ENCODE peak calls at places on chromosome 17, in nine cellular contexts. One of them, this sample, is unnamed.

GRCh38 chr17:11986939-11987329 is 10.3 kb downstream of the ZNF18 start:
- DNase-seq in neuronal stem cell: peak; percentile 24
- DNase-seq in fibroblast of lung: peak; percentile 41
- DNase-seq in OCI-LY7: peak; percentile 17
- DNase-seq in A549: peak; percentile 49
- DNase-seq in SK-N-SH: peak; percentile 41
- DNase-seq in IMR-90: peak; percentile 60
- DNase-seq in PC-3: peak; percentile 84
- DNase-seq in GM23248: peak; percentile 69
- DNase-seq in this sample: peak; percentile 70

GRCh38 chr17:6927290-6927844 is 68.5 kb upstream of the ALOX12 start:
- DNase-seq in neuronal stem cell: no peak
- DNase-seq in fibroblast of lung: peak; percentile 35
- DNase-seq in OCI-LY7: no peak
- DNase-seq in A549: no peak
- DNase-seq in SK-N-SH: no peak
- DNase-seq in IMR-90: peak; percentile 61
- DNase-seq in PC-3: peak; percentile 49
- DNase-seq in GM23248: peak; percentile 77
- DNase-seq in this sample: no peak

GRCh38 chr17:80786470-80786869 is 205.2 kb upstream of the CHMP6 start:
- DNase-seq in neuronal stem cell: no peak
- DNase-seq in fibroblast of lung: peak; percentile 8
- DNase-seq in OCI-LY7: no peak
- DNase-seq in A549: no peak
- DNase-seq in SK-N-SH: no peak
- DNase-seq in IMR-90: no peak
- DNase-seq in PC-3: no peak
- DNase-seq in GM23248: no peak
- DNase-seq in this sample: no peak

GRCh38 chr17:19433727-19434340 is 22.8 kb downstream of the RNF112 start:
- DNase-seq in neuronal stem cell: no peak
- DNase-seq in fibroblast of lung: no peak
- DNase-seq in OCI-LY7: peak; percentile 29
- DNase-seq in A549: no peak
- DNase-seq in SK-N-SH: no peak
- DNase-seq in IMR-90: no peak
- DNase-seq in PC-3: no peak
- DNase-seq in GM23248: no peak
- DNase-seq in this sample: peak; percentile 33

GRCh38 chr17:75181608-75182318 is 996 bp downstream of the SUMO2 start:
- DNase-seq in neuronal stem cell: no peak
- DNase-seq in fibroblast of lung: no peak
- DNase-seq in OCI-LY7: peak; percentile 55
- DNase-seq in A549: no peak
- DNase-seq in SK-N-SH: peak; percentile 36
- DNase-seq in IMR-90: no peak
- DNase-seq in PC-3: no peak
- DNase-seq in GM23248: peak; percentile 68
- DNase-seq in this sample: peak; percentile 39

GRCh38 chr17:63446218-63446980 is at the start of gene CYB561:
- DNase-seq in neuronal stem cell: peak; percentile 62
- DNase-seq in fibroblast of lung: peak; percentile 51
- DNase-seq in OCI-LY7: no peak
- DNase-seq in A549: peak; percentile 92
- DNase-seq in SK-N-SH: peak; percentile 97
- DNase-seq in IMR-90: peak; percentile 29
- DNase-seq in PC-3: peak; percentile 90
- DNase-seq in GM23248: peak; percentile 85
- DNase-seq in this sample: peak; percentile 82

GRCh38 chr17:67043283-67043682 is 1.1 kb upstream of the CACNG1 start:
- DNase-seq in neuronal stem cell: no peak
- DNase-seq in fibroblast of lung: no peak
- DNase-seq in OCI-LY7: no peak
- DNase-seq in A549: no peak
- DNase-seq in SK-N-SH: no peak
- DNase-seq in IMR-90: no peak
- DNase-seq in PC-3: no peak
- DNase-seq in GM23248: peak; percentile 8
- DNase-seq in this sample: no peak

GRCh38 chr17:12659500-12659899 is 6.2 kb upstream of the MYOCD start:
- DNase-seq in neuronal stem cell: no peak
- DNase-seq in fibroblast of lung: peak; percentile 68
- DNase-seq in OCI-LY7: no peak
- DNase-seq in A549: no peak
- DNase-seq in SK-N-SH: no peak
- DNase-seq in IMR-90: peak; percentile 90
- DNase-seq in PC-3: no peak
- DNase-seq in GM23248: peak; percentile 21
- DNase-seq in this sample: no peak

GRCh38 chr17:28949185-28950016 is 1.9 kb downstream of the PHF12 start:
- DNase-seq in neuronal stem cell: peak; percentile 52
- DNase-seq in fibroblast of lung: peak; percentile 47
- DNase-seq in OCI-LY7: peak; percentile 55
- DNase-seq in A549: peak; percentile 48
- DNase-seq in SK-N-SH: peak; percentile 63
- DNase-seq in IMR-90: no peak
- DNase-seq in PC-3: peak; percentile 26
- DNase-seq in GM23248: peak; percentile 89
- DNase-seq in this sample: peak; percentile 74

GRCh38 chr17:45976391-45976754 is 22.7 kb upstream of the STH start:
- DNase-seq in neuronal stem cell: no peak
- DNase-seq in fibroblast of lung: no peak
- DNase-seq in OCI-LY7: no peak
- DNase-seq in A549: no peak
- DNase-seq in SK-N-SH: no peak
- DNase-seq in IMR-90: no peak
- DNase-seq in PC-3: no peak
- DNase-seq in GM23248: no peak
- DNase-seq in this sample: no peak

GRCh38 chr17:7014261-7014994 is 2.0 kb downstream of the RNASEK start:
- DNase-seq in neuronal stem cell: peak; percentile 93
- DNase-seq in fibroblast of lung: peak; percentile 96
- DNase-seq in OCI-LY7: peak; percentile 98
- DNase-seq in A549: peak; percentile 96
- DNase-seq in SK-N-SH: peak; percentile 94
- DNase-seq in IMR-90: peak; percentile 96
- DNase-seq in PC-3: peak; percentile 93
- DNase-seq in GM23248: peak; percentile 100
- DNase-seq in this sample: peak; percentile 98

GRCh38 chr17:42526031-42526444 is 10.0 kb upstream of the NAGLU start:
- DNase-seq in neuronal stem cell: no peak
- DNase-seq in fibroblast of lung: peak; percentile 77
- DNase-seq in OCI-LY7: no peak
- DNase-seq in A549: no peak
- DNase-seq in SK-N-SH: no peak
- DNase-seq in IMR-90: peak; percentile 66
- DNase-seq in PC-3: no peak
- DNase-seq in GM23248: peak; percentile 66
- DNase-seq in this sample: no peak
- H3K27ac ChIP-seq in neuronal stem cell: no peak overlapping the region
- H3K27ac ChIP-seq in fibroblast of lung: peak overlapping the region; percentile 44
- H3K27ac ChIP-seq in OCI-LY7: no peak overlapping the region
- H3K27ac ChIP-seq in A549: peak overlapping the region; percentile 26
- H3K27ac ChIP-seq in SK-N-SH: peak overlapping the region; percentile 100
- H3K27ac ChIP-seq in IMR-90: peak overlapping the region; percentile 65
- H3K27ac ChIP-seq in PC-3: no peak overlapping the region
- H3K27ac ChIP-seq in GM23248: peak overlapping the region; percentile 48
- H3K27ac ChIP-seq in this sample: no peak overlapping the region

GRCh38 chr17:68462381-68463210 is 5.3 kb upstream of the WIPI1 start:
- DNase-seq in neuronal stem cell: peak; percentile 88
- DNase-seq in fibroblast of lung: peak; percentile 65
- DNase-seq in OCI-LY7: peak; percentile 97
- DNase-seq in A549: peak; percentile 84
- DNase-seq in SK-N-SH: peak; percentile 83
- DNase-seq in IMR-90: peak; percentile 81
- DNase-seq in PC-3: peak; percentile 96
- DNase-seq in GM23248: peak; percentile 95
- DNase-seq in this sample: peak; percentile 98
- H3K4me2 ChIP-seq in neuronal stem cell: no peak overlapping the region
- H3K4me2 ChIP-seq in fibroblast of lung: no peak overlapping the region
- H3K4me2 ChIP-seq in OCI-LY7: peak overlapping the region; percentile 92
- H3K4me2 ChIP-seq in A549: peak overlapping the region; percentile 54
- H3K4me2 ChIP-seq in SK-N-SH: peak overlapping the region; percentile 26
- H3K4me2 ChIP-seq in IMR-90: peak overlapping the region; percentile 40
- H3K4me2 ChIP-seq in PC-3: peak overlapping the region; percentile 54
- H3K4me2 ChIP-seq in GM23248: no peak overlapping the region
- H3K4me2 ChIP-seq in this sample: no peak overlapping the region

GRCh38 chr17:21250719-21251305 is 2.4 kb downstream of the NATD1 start:
- DNase-seq in neuronal stem cell: no peak
- DNase-seq in fibroblast of lung: no peak
- DNase-seq in OCI-LY7: no peak
- DNase-seq in A549: no peak
- DNase-seq in SK-N-SH: no peak
- DNase-seq in IMR-90: no peak
- DNase-seq in PC-3: no peak
- DNase-seq in GM23248: no peak
- DNase-seq in this sample: no peak

GRCh38 chr17:21252289-21252874 is 828 bp downstream of the NATD1 start:
- DNase-seq in neuronal stem cell: no peak
- DNase-seq in fibroblast of lung: no peak
- DNase-seq in OCI-LY7: no peak
- DNase-seq in A549: no peak
- DNase-seq in SK-N-SH: no peak
- DNase-seq in IMR-90: no peak
- DNase-seq in PC-3: no peak
- DNase-seq in GM23248: peak; percentile 41
- DNase-seq in this sample: no peak

GRCh38 chr17:21252875-21253645 is at the start of gene NATD1:
- DNase-seq in neuronal stem cell: peak; percentile 81
- DNase-seq in fibroblast of lung: peak; percentile 80
- DNase-seq in OCI-LY7: peak; percentile 90
- DNase-seq in A549: peak; percentile 93
- DNase-seq in SK-N-SH: peak; percentile 94
- DNase-seq in IMR-90: peak; percentile 78
- DNase-seq in PC-3: peak; percentile 75
- DNase-seq in GM23248: peak; percentile 93
- DNase-seq in this sample: peak; percentile 97

GRCh38 chr17:21251611-21252010 is 1.6 kb downstream of the NATD1 start:
- DNase-seq in neuronal stem cell: no peak
- DNase-seq in fibroblast of lung: no peak
- DNase-seq in OCI-LY7: no peak
- DNase-seq in A549: no peak
- DNase-seq in SK-N-SH: no peak
- DNase-seq in IMR-90: no peak
- DNase-seq in PC-3: no peak
- DNase-seq in GM23248: no peak
- DNase-seq in this sample: no peak

GRCh38 chr17:21253646-21254441 is 634 bp upstream of the NATD1 start:
- DNase-seq in neuronal stem cell: no peak
- DNase-seq in fibroblast of lung: no peak
- DNase-seq in OCI-LY7: no peak
- DNase-seq in A549: no peak
- DNase-seq in SK-N-SH: no peak
- DNase-seq in IMR-90: no peak
- DNase-seq in PC-3: no peak
- DNase-seq in GM23248: no peak
- DNase-seq in this sample: no peak
- H3K27ac ChIP-seq in neuronal stem cell: peak overlapping the region; percentile 36
- H3K27ac ChIP-seq in fibroblast of lung: no peak overlapping the region
- H3K27ac ChIP-seq in OCI-LY7: no peak overlapping the region
- H3K27ac ChIP-seq in A549: peak overlapping the region; percentile 37
- H3K27ac ChIP-seq in SK-N-SH: no peak overlapping the region
- H3K27ac ChIP-seq in IMR-90: peak overlapping the region; percentile 21
- H3K27ac ChIP-seq in PC-3: no peak overlapping the region
- H3K27ac ChIP-seq in GM23248: no peak overlapping the region
- H3K27ac ChIP-seq in this sample: no peak overlapping the region

GRCh38 chr17:40542562-40543411 is 22.5 kb downstream of the CCR7 start:
- DNase-seq in neuronal stem cell: no peak
- DNase-seq in fibroblast of lung: peak; percentile 90
- DNase-seq in OCI-LY7: peak; percentile 21
- DNase-seq in A549: peak; percentile 99
- DNase-seq in SK-N-SH: peak; percentile 88
- DNase-seq in IMR-90: peak; percentile 99
- DNase-seq in PC-3: no peak
- DNase-seq in GM23248: peak; percentile 96
- DNase-seq in this sample: no peak
- H3K4me2 ChIP-seq in neuronal stem cell: no peak overlapping the region
- H3K4me2 ChIP-seq in fibroblast of lung: no peak overlapping the region
- H3K4me2 ChIP-seq in OCI-LY7: no peak overlapping the region
- H3K4me2 ChIP-seq in A549: peak overlapping the region; percentile 48
- H3K4me2 ChIP-seq in SK-N-SH: no peak overlapping the region
- H3K4me2 ChIP-seq in IMR-90: no peak overlapping the region
- H3K4me2 ChIP-seq in PC-3: no peak overlapping the region
- H3K4me2 ChIP-seq in GM23248: peak overlapping the region; percentile 30
- H3K4me2 ChIP-seq in this sample: no peak overlapping the region

This sample was measured in GM23338.